ENCODE peak calls at places on chromosome 18, in four cellular contexts. G is SK-MEL-5; N is stimulated activated CD4-positive, alpha-beta T cell treated with anti-CD3 and anti-CD28 coated beads, Interleukin-12 subunit alpha, Interleukin-12 subunit beta, amount 100 ng/mL, for 4 hours; L is NCI-H82. O is an unnamed sample.

GRCh38 chr18:13217971-13218375 is 587 bp upstream of the LDLRAD4 start:
- DNase-seq in G (no peak), N (no peak), L (no peak), O (no peak)

GRCh38 chr18:59695551-59695950 is 1.7 kb downstream of the CCBE1 start:
- DNase-seq in G (no peak), L (no peak), N (no peak), O (no peak)

GRCh38 chr18:59643740-59644139 is 53.5 kb downstream of the CCBE1 start:
- DNase-seq in N (no peak), L (no peak), G (no peak), O (no peak)

GRCh38 chr18:43919565-43919964 is 642.3 kb upstream of the SYT4 start:
- DNase-seq in L (no peak), G (no peak), N (no peak), O (no peak)

GRCh38 chr18:50192903-50193795 is 1.8 kb downstream of the MYO5B start:
- DNase-seq in N (no peak), L (no peak), G (no peak), O (no peak)

GRCh38 chr18:48790869-48791635 is 159.7 kb downstream of the SMAD7 start:
- DNase-seq in G (no peak), N (no peak), L (no peak), O (no peak)

GRCh38 chr18:10559566-10560456 is 34.0 kb downstream of the NAPG start:
- DNase-seq in G (no peak), L (peak; percentile 78), N (no peak), O (no peak)

GRCh38 chr18:50663626-50664441 is 103.9 kb downstream of the MAPK4 start:
- DNase-seq in N (no peak), L (peak; percentile 68), G (no peak), O (no peak)

GRCh38 chr18:11728247-11728646 is 39.2 kb downstream of the GNAL start:
- DNase-seq in L (peak; percentile 61), G (peak; percentile 65), N (no peak), O (no peak)

GRCh38 chr18:11736656-11737055 is 47.6 kb downstream of the GNAL start:
- DNase-seq in N (no peak), L (no peak), G (no peak), O (no peak)

GRCh38 chr18:31268985-31269406 is 49.0 kb upstream of the DSG1 start:
- DNase-seq in G (no peak), L (no peak), N (no peak), O (no peak)

GRCh38 chr18:9619545-9619944 is 5.2 kb upstream of the PPP4R1 start:
- DNase-seq in L (no peak), N (no peak), G (no peak), O (no peak)

GRCh38 chr18:74063552-74063951 is 84.1 kb downstream of the FBXO15 start:
- DNase-seq in N (no peak), L (no peak), G (no peak), O (no peak)

GRCh38 chr18:75088622-75089211 is 120.2 kb downstream of the PTGR3 start:
- DNase-seq in L (no peak), N (no peak), G (no peak), O (no peak)

GRCh38 chr18:11981383-11981632 is at the start of gene IMPA2:
- DNase-seq in N (no peak), L (no peak), G (no peak), O (no peak)

GRCh38 chr18:9910709-9911108 is 3.1 kb upstream of the VAPA start:
- DNase-seq in L (no peak), N (no peak), G (no peak), O (no peak)

GRCh38 chr18:13368080-13368813 is 149.7 kb downstream of the LDLRAD4 start:
- DNase-seq in L (no peak), G (no peak), N (no peak), O (no peak)

GRCh38 chr18:79784965-79785770 is 12.6 kb upstream of the KCNG2 start:
- DNase-seq in N (no peak), G (no peak), L (no peak), O (no peak)

GRCh38 chr18:9824474-9824832 is 61.3 kb upstream of the TXNDC2 start:
- DNase-seq in N (no peak), L (no peak), G (no peak), O (no peak)

GRCh38 chr18:46676162-46676830 is 19.3 kb upstream of the LOXHD1 start:
- DNase-seq in L (no peak), G (no peak), N (no peak), O (no peak)

GRCh38 chr18:48356151-48356745 is 52.9 kb downstream of the ZBTB7C start:
- DNase-seq in N (no peak), L (no peak), G (no peak), O (no peak)

GRCh38 chr18:23916338-23916737 is 98.2 kb upstream of the TTC39C start:
- DNase-seq in N (no peak), G (no peak), L (no peak), O (no peak)

GRCh38 chr18:48441405-48441881 is 32.3 kb upstream of the ZBTB7C start:
- DNase-seq in N (no peak), L (no peak), G (no peak), O (no peak)

GRCh38 chr18:77147418-77147852 is 14.9 kb upstream of the MBP start:
- DNase-seq in L (no peak), N (no peak), G (no peak), O (no peak)

GRCh38 chr18:7470503-7470902 is 96.6 kb upstream of the PTPRM start:
- DNase-seq in G (no peak), L (no peak), N (no peak), O (no peak)

GRCh38 chr18:48541026-48541746 is 2.4 kb downstream of the CTIF start:
- DNase-seq in N (peak; percentile 28), G (peak; percentile 41), L (peak; percentile 74), O (peak; percentile 71)

GRCh38 chr18:49241852-49242251 is 218.6 kb downstream of the DYM start:
- DNase-seq in G (no peak), N (no peak), L (peak; percentile 59), O (no peak)

GRCh38 chr18:2715990-2716389 is 60.5 kb downstream of the SMCHD1 start:
- DNase-seq in G (no peak), L (no peak), N (no peak), O (no peak)

GRCh38 chr18:66949419-66949818 is 345.5 kb upstream of the CDH19 start:
- DNase-seq in N (no peak), L (no peak), G (no peak), O (no peak)

GRCh38 chr18:43757273-43757672 is 480.0 kb upstream of the SYT4 start:
- DNase-seq in N (no peak), G (no peak), L (no peak), O (no peak)

GRCh38 chr18:13378150-13378549 is 159.6 kb downstream of the LDLRAD4 start:
- DNase-seq in G (no peak), L (no peak), N (no peak), O (no peak)

O was measured in 8988T.